ENCODE peak calls at places on chromosome 3, in eight cellular contexts. F is lower lobe of right lung, Q is K562, M is stomach, C is SK-N-SH, R is neural progenitor cell, X is cardiac muscle cell, V is heart left ventricle. O is an unnamed sample.

GRCh38 chr3:166190360-166190759 is 353.1 kb upstream of the BCHE start:
- DNase-seq in C (no peak), V (no peak), M (no peak), R (peak; percentile 54), Q (no peak), X (no peak), F (no peak), O (no peak)

GRCh38 chr3:126270145-126270811 is 86.9 kb downstream of the KLF15 start:
- DNase-seq in R (no peak), C (no peak), V (peak; percentile 88), M (peak; percentile 95), Q (no peak), F (peak; percentile 90), X (peak; percentile 74), O (no peak)

GRCh38 chr3:99747915-99748314 is 69.7 kb upstream of the CMSS1 start:
- DNase-seq in R (peak; percentile 27), C (no peak), F (no peak), Q (no peak), V (no peak), X (peak; percentile 42), M (no peak), O (no peak)

GRCh38 chr3:172315401-172316091 is 132.7 kb downstream of the GHSR start:
- DNase-seq in R (no peak), C (no peak), V (peak; percentile 51), Q (peak; percentile 37), X (peak; percentile 81), M (no peak), F (no peak), O (no peak)

GRCh38 chr3:71022552-71023335 is 560.8 kb downstream of the FOXP1 start:
- DNase-seq in M (no peak), V (no peak), R (peak; percentile 68), C (no peak), F (no peak), Q (no peak), X (peak; percentile 40), O (peak; percentile 58)

GRCh38 chr3:126972866-126973265 is 10.0 kb upstream of the PLXNA1 start:
- DNase-seq in R (no peak), X (no peak), C (no peak), V (no peak), F (no peak), Q (no peak), M (no peak), O (no peak)

GRCh38 chr3:127217594-127218456 is 24.9 kb downstream of the PRR23E start:
- DNase-seq in Q (no peak), R (no peak), C (no peak), M (no peak), X (peak; percentile 3), V (no peak), F (no peak), O (no peak)

GRCh38 chr3:20327889-20328288 is 141.9 kb upstream of the SGO1 start:
- DNase-seq in M (no peak), R (no peak), V (no peak), F (no peak), X (peak; percentile 14), Q (no peak), C (no peak), O (no peak)

GRCh38 chr3:147215660-147216059 is 190.7 kb downstream of the ZIC4 start:
- DNase-seq in V (no peak), Q (no peak), M (no peak), X (no peak), F (no peak), C (no peak), R (no peak), O (no peak)

GRCh38 chr3:157695586-157695985 is 192.4 kb upstream of the VEPH1 start:
- DNase-seq in Q (no peak), V (no peak), F (no peak), R (no peak), C (no peak), M (no peak), X (no peak), O (no peak)

GRCh38 chr3:102536479-102536878 is 101.7 kb downstream of the ZPLD1 start:
- DNase-seq in F (no peak), V (no peak), M (no peak), X (peak; percentile 60), R (peak; percentile 46), Q (no peak), C (peak; percentile 39), O (peak; percentile 5)

GRCh38 chr3:192901435-192901834 is 16.2 kb downstream of the MB21D2 start:
- DNase-seq in V (no peak), C (no peak), Q (no peak), X (peak; percentile 55), R (no peak), M (no peak), F (no peak), O (no peak)

GRCh38 chr3:165389653-165390052 is 193.5 kb upstream of the SLITRK3 start:
- DNase-seq in Q (no peak), V (no peak), C (no peak), M (no peak), F (no peak), R (no peak), X (no peak), O (no peak)

GRCh38 chr3:131730581-131730980 is 227.8 kb upstream of the MRPL3 start:
- DNase-seq in R (no peak), X (peak; percentile 69), Q (no peak), V (no peak), M (no peak), F (no peak), C (no peak), O (no peak)

GRCh38 chr3:8529197-8529637 is 27.6 kb downstream of the LMCD1 start:
- DNase-seq in V (peak; percentile 35), R (no peak), F (no peak), C (peak; percentile 52), Q (no peak), M (no peak), X (peak; percentile 86), O (no peak)

GRCh38 chr3:8524249-8524648 is 22.6 kb downstream of the LMCD1 start:
- DNase-seq in R (no peak), M (no peak), X (no peak), F (no peak), V (no peak), C (no peak), Q (no peak), O (no peak)

GRCh38 chr3:8524656-8525399 is 23.2 kb downstream of the LMCD1 start:
- DNase-seq in X (no peak), V (no peak), C (no peak), Q (no peak), R (no peak), F (no peak), M (no peak), O (no peak)

GRCh38 chr3:8523041-8523440 is 21.4 kb downstream of the LMCD1 start:
- DNase-seq in Q (no peak), C (no peak), V (no peak), M (no peak), F (no peak), X (no peak), R (no peak), O (no peak)

GRCh38 chr3:8525893-8526292 is 24.3 kb downstream of the LMCD1 start:
- DNase-seq in Q (no peak), C (no peak), V (no peak), R (no peak), F (no peak), M (no peak), X (no peak), O (no peak)
- H3K4me1 ChIP-seq in Q (no peaks in the 10 kb centered on the region), C (peaks cover 7% of the 10 kb centered on the region), V (peaks cover 44% of the 10 kb centered on the region), R (peaks cover 29% of the 10 kb centered on the region), F (peaks cover 77% of the 10 kb centered on the region), M (peaks cover 19% of the 10 kb centered on the region), X (no peaks in the 10 kb centered on the region), O (no peaks in the 10 kb centered on the region)

GRCh38 chr3:49173116-49173791 is 1.9 kb downstream of the KLHDC8B start:
- DNase-seq in Q (peak; percentile 49), V (peak; percentile 84), M (peak; percentile 27), C (peak; percentile 88), X (peak; percentile 67), R (peak; percentile 87), F (no peak), O (no peak)
- H3K27ac ChIP-seq in Q (peak overlapping the region; percentile 1), V (peak overlapping the region; percentile 99), M (peak overlapping the region; percentile 82), C (peak overlapping the region; percentile 99), X (peak overlapping the region; percentile 71), R (peak overlapping the region; percentile 75), F (peak overlapping the region; percentile 84), O (no peak overlapping the region)

GRCh38 chr3:107662586-107662985 is 139.8 kb downstream of the BBX start:
- DNase-seq in R (no peak), C (no peak), X (peak; percentile 53), M (no peak), F (no peak), V (no peak), Q (no peak), O (no peak)
- H3K4me1 ChIP-seq in R (peaks cover 18% of the 10 kb centered on the region), C (peaks cover 21% of the 10 kb centered on the region), X (peaks cover 15% of the 10 kb centered on the region), M (peaks cover 12% of the 10 kb centered on the region), F (peaks cover 30% of the 10 kb centered on the region), V (peaks cover 36% of the 10 kb centered on the region), Q (no peaks in the 10 kb centered on the region), O (no peaks in the 10 kb centered on the region)

DNA sequence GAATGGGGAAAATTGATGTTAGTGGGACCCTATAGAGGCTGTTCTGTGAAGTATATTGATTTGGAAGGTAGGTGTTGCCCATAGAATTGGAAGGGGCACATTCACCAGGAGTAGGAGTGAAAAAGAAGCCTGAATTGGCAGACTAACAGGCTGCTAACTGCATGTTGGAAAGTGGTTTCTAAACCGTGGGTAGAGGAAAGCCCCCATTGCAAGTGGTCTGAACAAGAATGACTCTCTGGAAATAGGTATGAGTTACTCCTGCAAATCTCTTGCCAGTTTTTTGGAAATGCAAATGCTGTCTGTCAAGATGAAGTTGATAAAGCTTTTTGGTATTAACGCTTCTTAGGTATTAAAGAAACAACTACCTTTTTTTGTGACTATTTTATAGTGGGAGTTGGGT is 3.5 kb downstream of the UBE2E1 start:
- DNase-seq in F (no peak), Q (no peak), V (no peak), R (no peak), X (no peak), M (no peak), C (no peak), O (no peak)
- H3K27ac ChIP-seq in F (no peak overlapping the region), Q (no peak overlapping the region), V (no peak overlapping the region), R (peak overlapping the region; percentile 92), X (no peak overlapping the region), M (peak overlapping the region; percentile 90), C (no peak overlapping the region), O (no peak overlapping the region)

GRCh38 chr3:4740397-4741105 is 238.7 kb upstream of the BHLHE40 start:
- DNase-seq in X (peak; percentile 60), M (no peak), Q (peak; percentile 32), F (no peak), V (peak; percentile 68), R (no peak), C (no peak), O (no peak)

GRCh38 chr3:4741106-4741403 is 238.2 kb upstream of the BHLHE40 start:
- DNase-seq in M (no peak), F (no peak), R (no peak), C (no peak), V (no peak), Q (peak; percentile 39), X (no peak), O (no peak)

GRCh38 chr3:4742359-4742758 is 236.9 kb upstream of the BHLHE40 start:
- DNase-seq in M (no peak), C (no peak), Q (no peak), R (no peak), F (no peak), V (no peak), X (no peak), O (no peak)

GRCh38 chr3:4743371-4743770 is 235.9 kb upstream of the BHLHE40 start:
- DNase-seq in V (no peak), M (no peak), Q (no peak), F (no peak), X (no peak), R (no peak), C (no peak), O (no peak)

GRCh38 chr3:4741404-4742307 is 237.6 kb upstream of the BHLHE40 start:
- DNase-seq in Q (peak; percentile 85), R (no peak), V (peak; percentile 69), C (no peak), X (peak; percentile 98), M (peak; percentile 65), F (no peak), O (no peak)
- H3K4me1 ChIP-seq in Q (peaks cover 75% of the 10 kb centered on the region), R (no peaks in the 10 kb centered on the region), V (peaks cover 77% of the 10 kb centered on the region), C (peaks cover 14% of the 10 kb centered on the region), X (no peaks in the 10 kb centered on the region), M (peaks cover 19% of the 10 kb centered on the region), F (peaks cover 45% of the 10 kb centered on the region), O (no peaks in the 10 kb centered on the region)